ENCODE peak calls at places on chromosomes 12 and 14, in eight cellular contexts. One of them, this sample, is unnamed.
A peak's percentile ranks its signal among the peaks of the same experiment; 100 is the strongest.

GRCh38 chr12:56220611-56221232 is 1.0 kb downstream of the RNF41 start:
- DNase-seq in right lobe of liver: no peak
- DNase-seq in astrocyte: peak; percentile 50
- DNase-seq in lung: no peak
- DNase-seq in OCI-LY7: peak; percentile 71
- DNase-seq in cardiac fibroblast: peak; percentile 66
- DNase-seq in uterus: no peak
- DNase-seq in Peyer's patch: peak; percentile 66
- DNase-seq in this sample: no peak

GRCh38 chr14:50932159-50932558 is 12.1 kb downstream of the PYGL start:
- DNase-seq in right lobe of liver: no peak
- DNase-seq in lung: no peak
- DNase-seq in OCI-LY7: no peak
- DNase-seq in astrocyte: no peak
- DNase-seq in Peyer's patch: no peak
- DNase-seq in uterus: no peak
- DNase-seq in cardiac fibroblast: no peak
- DNase-seq in this sample: no peak

GRCh38 chr12:95218852-95219171 is 1.2 kb downstream of the VEZT start:
- DNase-seq in cardiac fibroblast: peak; percentile 25
- DNase-seq in right lobe of liver: no peak
- DNase-seq in astrocyte: no peak
- DNase-seq in OCI-LY7: peak; percentile 74
- DNase-seq in lung: no peak
- DNase-seq in Peyer's patch: peak; percentile 61
- DNase-seq in uterus: no peak
- DNase-seq in this sample: peak; percentile 9

GRCh38 chr14:67411820-67412421 is at the start of gene PLEK2:
- DNase-seq in right lobe of liver: peak; percentile 71
- DNase-seq in astrocyte: no peak
- DNase-seq in OCI-LY7: no peak
- DNase-seq in uterus: no peak
- DNase-seq in Peyer's patch: peak; percentile 88
- DNase-seq in lung: peak; percentile 65
- DNase-seq in cardiac fibroblast: peak; percentile 54
- DNase-seq in this sample: no peak

GRCh38 chr14:92670177-92670576 is 78.2 kb downstream of the LGMN start:
- DNase-seq in Peyer's patch: no peak
- DNase-seq in OCI-LY7: peak; percentile 29
- DNase-seq in right lobe of liver: no peak
- DNase-seq in astrocyte: peak; percentile 56
- DNase-seq in uterus: no peak
- DNase-seq in lung: no peak
- DNase-seq in cardiac fibroblast: peak; percentile 71
- DNase-seq in this sample: no peak

GRCh38 chr14:24710403-24711063 is 76.5 kb upstream of the GZMB start:
- DNase-seq in uterus: peak; percentile 50
- DNase-seq in OCI-LY7: peak; percentile 61
- DNase-seq in cardiac fibroblast: peak; percentile 72
- DNase-seq in right lobe of liver: peak; percentile 29
- DNase-seq in lung: peak; percentile 49
- DNase-seq in Peyer's patch: peak; percentile 83
- DNase-seq in astrocyte: peak; percentile 41
- DNase-seq in this sample: peak; percentile 60

GRCh38 chr14:100067971-100068959 is 3.0 kb downstream of the EVL start:
- DNase-seq in lung: peak; percentile 50
- DNase-seq in OCI-LY7: peak; percentile 75
- DNase-seq in right lobe of liver: peak; percentile 50
- DNase-seq in cardiac fibroblast: peak; percentile 55
- DNase-seq in Peyer's patch: peak; percentile 93
- DNase-seq in astrocyte: peak; percentile 59
- DNase-seq in uterus: no peak
- DNase-seq in this sample: no peak

GRCh38 chr12:27436029-27436428 is 10.5 kb upstream of the SMCO2 start:
- DNase-seq in astrocyte: no peak
- DNase-seq in Peyer's patch: no peak
- DNase-seq in lung: no peak
- DNase-seq in uterus: no peak
- DNase-seq in right lobe of liver: no peak
- DNase-seq in OCI-LY7: no peak
- DNase-seq in cardiac fibroblast: no peak
- DNase-seq in this sample: no peak

GRCh38 chr12:1830981-1831930 is 10.9 kb downstream of the LRTM2 start:
- DNase-seq in astrocyte: peak; percentile 37
- DNase-seq in cardiac fibroblast: peak; percentile 50
- DNase-seq in right lobe of liver: peak; percentile 49
- DNase-seq in Peyer's patch: no peak
- DNase-seq in uterus: peak; percentile 36
- DNase-seq in OCI-LY7: no peak
- DNase-seq in lung: peak; percentile 84
- DNase-seq in this sample: peak; percentile 79

GRCh38 chr14:89540830-89541470 is 123.9 kb upstream of the FOXN3 start:
- DNase-seq in uterus: no peak
- DNase-seq in OCI-LY7: no peak
- DNase-seq in right lobe of liver: no peak
- DNase-seq in astrocyte: peak; percentile 92
- DNase-seq in cardiac fibroblast: peak; percentile 92
- DNase-seq in Peyer's patch: no peak
- DNase-seq in lung: no peak
- DNase-seq in this sample: no peak

GRCh38 chr14:58690801-58691516 is 53.2 kb downstream of the DACT1 start:
- DNase-seq in right lobe of liver: no peak
- DNase-seq in uterus: no peak
- DNase-seq in Peyer's patch: peak; percentile 69
- DNase-seq in cardiac fibroblast: peak; percentile 0
- DNase-seq in astrocyte: no peak
- DNase-seq in OCI-LY7: no peak
- DNase-seq in lung: peak; percentile 60
- DNase-seq in this sample: no peak

GRCh38 chr12:80752464-80752863 is 35.8 kb downstream of the MYF5 start:
- DNase-seq in cardiac fibroblast: peak; percentile 28
- DNase-seq in OCI-LY7: no peak
- DNase-seq in uterus: no peak
- DNase-seq in right lobe of liver: no peak
- DNase-seq in Peyer's patch: no peak
- DNase-seq in lung: no peak
- DNase-seq in astrocyte: peak; percentile 12
- DNase-seq in this sample: no peak

GRCh38 chr12:72030272-72030671 is 91.6 kb downstream of the TPH2 start:
- DNase-seq in OCI-LY7: no peak
- DNase-seq in Peyer's patch: no peak
- DNase-seq in right lobe of liver: no peak
- DNase-seq in astrocyte: no peak
- DNase-seq in lung: no peak
- DNase-seq in uterus: no peak
- DNase-seq in cardiac fibroblast: no peak
- DNase-seq in this sample: no peak

GRCh38 chr12:108135627-108136026 is 6.5 kb downstream of the WSCD2 start:
- DNase-seq in astrocyte: no peak
- DNase-seq in cardiac fibroblast: no peak
- DNase-seq in Peyer's patch: no peak
- DNase-seq in OCI-LY7: no peak
- DNase-seq in uterus: no peak
- DNase-seq in right lobe of liver: no peak
- DNase-seq in lung: no peak
- DNase-seq in this sample: no peak

GRCh38 chr12:52822771-52823510 is 9.0 kb upstream of the KRT4 start:
- DNase-seq in Peyer's patch: no peak
- DNase-seq in OCI-LY7: no peak
- DNase-seq in uterus: no peak
- DNase-seq in lung: no peak
- DNase-seq in astrocyte: no peak
- DNase-seq in right lobe of liver: no peak
- DNase-seq in cardiac fibroblast: no peak
- DNase-seq in this sample: no peak

GRCh38 chr14:33945329-33945728 is 5.5 kb downstream of the EGLN3 start:
- DNase-seq in cardiac fibroblast: no peak
- DNase-seq in lung: no peak
- DNase-seq in OCI-LY7: no peak
- DNase-seq in uterus: no peak
- DNase-seq in Peyer's patch: no peak
- DNase-seq in astrocyte: no peak
- DNase-seq in right lobe of liver: no peak
- DNase-seq in this sample: no peak

GRCh38 chr12:100504820-100505219 is 31.2 kb downstream of the NR1H4 start:
- DNase-seq in lung: no peak
- DNase-seq in OCI-LY7: no peak
- DNase-seq in right lobe of liver: peak; percentile 73
- DNase-seq in uterus: no peak
- DNase-seq in Peyer's patch: peak; percentile 75
- DNase-seq in astrocyte: no peak
- DNase-seq in cardiac fibroblast: no peak
- DNase-seq in this sample: no peak

GRCh38 chr14:64673748-64674147 is 30.5 kb upstream of the PLEKHG3 start:
- DNase-seq in OCI-LY7: no peak
- DNase-seq in cardiac fibroblast: no peak
- DNase-seq in lung: no peak
- DNase-seq in uterus: no peak
- DNase-seq in Peyer's patch: peak; percentile 55
- DNase-seq in astrocyte: no peak
- DNase-seq in right lobe of liver: no peak
- DNase-seq in this sample: no peak

GRCh38 chr14:86035882-86036281 is 505.9 kb downstream of the FLRT2 start:
- DNase-seq in lung: no peak
- DNase-seq in Peyer's patch: no peak
- DNase-seq in astrocyte: no peak
- DNase-seq in right lobe of liver: no peak
- DNase-seq in cardiac fibroblast: peak; percentile 26
- DNase-seq in OCI-LY7: peak; percentile 52
- DNase-seq in uterus: no peak
- DNase-seq in this sample: peak; percentile 49

GRCh38 chr14:77322209-77322902 is 1.5 kb downstream of the GSTZ1 start:
- DNase-seq in lung: no peak
- DNase-seq in Peyer's patch: no peak
- DNase-seq in astrocyte: no peak
- DNase-seq in right lobe of liver: no peak
- DNase-seq in OCI-LY7: no peak
- DNase-seq in uterus: no peak
- DNase-seq in cardiac fibroblast: no peak
- DNase-seq in this sample: no peak
- TF ChIP-seq CTCF in lung: no peak
- TF ChIP-seq CTCF in Peyer's patch: no peak
- TF ChIP-seq CTCF in astrocyte: no peak
- TF ChIP-seq CTCF in right lobe of liver: no peak
- TF ChIP-seq CTCF in OCI-LY7: no peak
- TF ChIP-seq CTCF in uterus: no peak
- TF ChIP-seq CTCF in cardiac fibroblast: no peak
- TF ChIP-seq CTCF in this sample: no peak

GRCh38 chr14:31420013-31420318 is 384 bp downstream of the HEATR5A start:
- DNase-seq in right lobe of liver: peak; percentile 91
- DNase-seq in OCI-LY7: peak; percentile 21
- DNase-seq in Peyer's patch: peak; percentile 80
- DNase-seq in astrocyte: no peak
- DNase-seq in lung: peak; percentile 82
- DNase-seq in cardiac fibroblast: no peak
- DNase-seq in uterus: peak; percentile 44
- DNase-seq in this sample: peak; percentile 75

GRCh38 chr14:31419179-31420012 is 954 bp downstream of the HEATR5A start:
- DNase-seq in uterus: no peak
- DNase-seq in OCI-LY7: no peak
- DNase-seq in Peyer's patch: no peak
- DNase-seq in right lobe of liver: no peak
- DNase-seq in astrocyte: peak; percentile 29
- DNase-seq in cardiac fibroblast: peak; percentile 50
- DNase-seq in lung: no peak
- DNase-seq in this sample: no peak

GRCh38 chr14:31418440-31418839 is 1.9 kb downstream of the HEATR5A start:
- DNase-seq in lung: no peak
- DNase-seq in cardiac fibroblast: no peak
- DNase-seq in uterus: no peak
- DNase-seq in OCI-LY7: no peak
- DNase-seq in Peyer's patch: no peak
- DNase-seq in right lobe of liver: no peak
- DNase-seq in astrocyte: no peak
- DNase-seq in this sample: no peak

GRCh38 chr14:31421200-31421599 is 850 bp upstream of the HEATR5A start:
- DNase-seq in uterus: no peak
- DNase-seq in lung: no peak
- DNase-seq in right lobe of liver: no peak
- DNase-seq in Peyer's patch: no peak
- DNase-seq in astrocyte: no peak
- DNase-seq in cardiac fibroblast: no peak
- DNase-seq in OCI-LY7: no peak
- DNase-seq in this sample: no peak

GRCh38 chr14:31420319-31421081 is at the start of gene HEATR5A:
- DNase-seq in right lobe of liver: peak; percentile 98
- DNase-seq in cardiac fibroblast: peak; percentile 94
- DNase-seq in Peyer's patch: peak; percentile 98
- DNase-seq in uterus: peak; percentile 96
- DNase-seq in OCI-LY7: peak; percentile 95
- DNase-seq in astrocyte: peak; percentile 92
- DNase-seq in lung: peak; percentile 96
- DNase-seq in this sample: peak; percentile 96
- TF ChIP-seq CTCF in right lobe of liver: no peak
- TF ChIP-seq CTCF in cardiac fibroblast: no peak
- TF ChIP-seq CTCF in Peyer's patch: peak; percentile 43
- TF ChIP-seq CTCF in uterus: peak; percentile 43
- TF ChIP-seq CTCF in OCI-LY7: peak; percentile 54
- TF ChIP-seq CTCF in astrocyte: no peak
- TF ChIP-seq CTCF in lung: peak; percentile 30
- TF ChIP-seq CTCF in this sample: no peak

GRCh38 chr12:75289678-75290200 is 40.4 kb downstream of the CAPS2 start:
- DNase-seq in right lobe of liver: no peak
- DNase-seq in OCI-LY7: no peak
- DNase-seq in lung: no peak
- DNase-seq in Peyer's patch: no peak
- DNase-seq in astrocyte: no peak
- DNase-seq in uterus: no peak
- DNase-seq in cardiac fibroblast: peak; percentile 57
- DNase-seq in this sample: no peak
- TF ChIP-seq CTCF in right lobe of liver: no peak
- TF ChIP-seq CTCF in OCI-LY7: peak; percentile 45
- TF ChIP-seq CTCF in lung: no peak
- TF ChIP-seq CTCF in Peyer's patch: peak; percentile 8
- TF ChIP-seq CTCF in astrocyte: peak; percentile 27
- TF ChIP-seq CTCF in uterus: peak; percentile 12
- TF ChIP-seq CTCF in cardiac fibroblast: peak; percentile 17
- TF ChIP-seq CTCF in this sample: no peak

GRCh38 chr12:32155911-32156585 is 49.4 kb downstream of the BICD1 start:
- DNase-seq in lung: no peak
- DNase-seq in cardiac fibroblast: no peak
- DNase-seq in OCI-LY7: no peak
- DNase-seq in astrocyte: no peak
- DNase-seq in right lobe of liver: no peak
- DNase-seq in Peyer's patch: no peak
- DNase-seq in uterus: no peak
- DNase-seq in this sample: no peak

GRCh38 chr12:32159925-32160324 is 53.3 kb downstream of the BICD1 start:
- DNase-seq in cardiac fibroblast: no peak
- DNase-seq in Peyer's patch: no peak
- DNase-seq in right lobe of liver: no peak
- DNase-seq in astrocyte: peak; percentile 74
- DNase-seq in lung: no peak
- DNase-seq in OCI-LY7: no peak
- DNase-seq in uterus: no peak
- DNase-seq in this sample: no peak

GRCh38 chr12:32161040-32161439 is 54.4 kb downstream of the BICD1 start:
- DNase-seq in right lobe of liver: no peak
- DNase-seq in lung: no peak
- DNase-seq in cardiac fibroblast: no peak
- DNase-seq in uterus: no peak
- DNase-seq in astrocyte: no peak
- DNase-seq in Peyer's patch: no peak
- DNase-seq in OCI-LY7: no peak
- DNase-seq in this sample: no peak

GRCh38 chr12:32159381-32159780 is 52.7 kb downstream of the BICD1 start:
- DNase-seq in uterus: no peak
- DNase-seq in astrocyte: no peak
- DNase-seq in right lobe of liver: no peak
- DNase-seq in lung: no peak
- DNase-seq in cardiac fibroblast: no peak
- DNase-seq in OCI-LY7: no peak
- DNase-seq in Peyer's patch: no peak
- DNase-seq in this sample: no peak

GRCh38 chr12:32158525-32158924 is 51.9 kb downstream of the BICD1 start:
- DNase-seq in Peyer's patch: no peak
- DNase-seq in astrocyte: no peak
- DNase-seq in uterus: no peak
- DNase-seq in cardiac fibroblast: no peak
- DNase-seq in right lobe of liver: no peak
- DNase-seq in lung: no peak
- DNase-seq in OCI-LY7: no peak
- DNase-seq in this sample: no peak
- TF ChIP-seq CTCF in Peyer's patch: no peak
- TF ChIP-seq CTCF in astrocyte: no peak
- TF ChIP-seq CTCF in uterus: no peak
- TF ChIP-seq CTCF in cardiac fibroblast: no peak
- TF ChIP-seq CTCF in right lobe of liver: no peak
- TF ChIP-seq CTCF in lung: no peak
- TF ChIP-seq CTCF in OCI-LY7: no peak
- TF ChIP-seq CTCF in this sample: no peak